ENCODE peak calls at places on chromosome 2, in five cellular contexts. D, C, I, L and R are unnamed samples.

GRCh38 chr2:156573710-156574109 is 137.5 kb downstream of the GPD2 start:
- DNase-seq in D (no peak), C (no peak), I (no peak), L (no peak), R (no peak)

GRCh38 chr2:225841314-225841713 is 441.8 kb downstream of the NYAP2 start:
- DNase-seq in D (no peak), C (no peak), I (peak), L (no peak), R (no peak)

GRCh38 chr2:65430515-65431416 is 1.6 kb downstream of the SPRED2 start:
- DNase-seq in D (peak), C (peak), I (peak), L (peak), R (no peak)

GRCh38 chr2:64952113-64952895 is 36.9 kb upstream of the SLC1A4 start:
- DNase-seq in D (no peak), C (no peak), I (peak), L (no peak), R (no peak)

GRCh38 chr2:141021109-141021508 is 1109.7 kb downstream of the LRP1B start:
- DNase-seq in D (no peak), C (peak), I (peak), L (no peak), R (no peak)

GRCh38 chr2:151156943-151157705 is 104.5 kb downstream of the RBM43 start:
- DNase-seq in D (no peak), C (no peak), I (peak), L (no peak), R (no peak)

GRCh38 chr2:203683932-203684556 is 22.4 kb upstream of the CD28 start:
- DNase-seq in D (no peak), C (peak), I (peak), L (no peak), R (peak)

GRCh38 chr2:61671561-61672315 is 133.6 kb upstream of the XPO1 start:
- DNase-seq in D (no peak), C (no peak), I (peak), L (no peak), R (no peak)

GRCh38 chr2:88003074-88003755 is 13.1 kb downstream of the RNU2-63P start:
- DNase-seq in D (no peak), C (no peak), I (no peak), L (no peak), R (no peak)

GRCh38 chr2:234479465-234479864 is 17.4 kb downstream of the ARL4C start:
- DNase-seq in D (no peak), C (no peak), I (no peak), L (no peak), R (no peak)

GRCh38 chr2:108988796-108989713 is at the start of gene EDAR:
- DNase-seq in D (no peak), C (peak), I (peak), L (peak), R (no peak)

GRCh38 chr2:117691980-117692379 is 122.5 kb upstream of the DDX18 start:
- DNase-seq in D (no peak), C (no peak), I (no peak), L (no peak), R (no peak)